ENCODE peak calls at places on chromosome 14, in nine cellular contexts. C is neural progenitor cell, O is progenitor cell of endocrine pancreas, E is A549, G is Calu3, P is lower lobe of right lung, N is HCT116, F is AG09309, S is hepatocyte. U is an unnamed sample.

GRCh38 chr14:41362134-41362533 is 244.5 kb upstream of the LRFN5 start:
- DNase-seq in N (no peak), E (no peak), C (no peak), F (no peak), O (no peak), S (no peak), G (no peak), P (no peak), U (no peak)

GRCh38 chr14:100287202-100287997 is 18.8 kb downstream of the SLC25A29 start:
- DNase-seq in N (no peak), O (no peak), F (no peak), G (no peak), S (no peak), C (no peak), E (no peak), P (no peak), U (no peak)

GRCh38 chr14:31897581-31898186 is 179.4 kb upstream of the ARHGAP5 start:
- DNase-seq in N (no peak), S (no peak), F (no peak), O (no peak), C (peak; percentile 38), P (no peak), G (no peak), E (no peak), U (no peak)

GRCh38 chr14:97277711-97278110 is 480.5 kb downstream of the VRK1 start:
- DNase-seq in O (no peak), E (no peak), G (no peak), C (peak; percentile 88), F (no peak), N (no peak), P (no peak), S (no peak), U (no peak)

GRCh38 chr14:35336171-35337073 is 44.2 kb downstream of the PSMA6 start:
- DNase-seq in N (no peak), P (peak; percentile 95), C (peak; percentile 59), F (no peak), O (no peak), E (peak; percentile 98), S (peak; percentile 83), G (peak; percentile 57), U (peak; percentile 41)

GRCh38 chr14:37796703-37797416 is 201.4 kb downstream of the TTC6 start:
- DNase-seq in O (no peak), N (no peak), S (no peak), C (no peak), P (no peak), E (no peak), G (peak; percentile 13), F (no peak), U (no peak)

GRCh38 chr14:99286761-99287160 is 14.8 kb upstream of the BCL11B start:
- DNase-seq in O (no peak), G (no peak), S (no peak), P (no peak), F (no peak), N (no peak), E (no peak), C (no peak), U (no peak)

GRCh38 chr14:90193925-90194324 is 62.4 kb upstream of the PSMC1 start:
- DNase-seq in O (no peak), F (no peak), P (no peak), E (peak; percentile 23), C (peak; percentile 31), S (no peak), G (peak; percentile 21), N (peak; percentile 22), U (no peak)

GRCh38 chr14:92724516-92725340 is 23.7 kb downstream of the LGMN start:
- DNase-seq in C (peak; percentile 30), F (no peak), N (no peak), E (peak; percentile 53), G (no peak), P (peak; percentile 53), O (no peak), S (peak; percentile 53), U (peak; percentile 6)

GRCh38 chr14:68846466-68846865 is 53.6 kb upstream of the ZFP36L1 start:
- DNase-seq in F (no peak), C (no peak), E (no peak), O (no peak), N (no peak), G (no peak), S (no peak), P (no peak), U (no peak)

GRCh38 chr14:89617471-89618291 is 200.6 kb upstream of the FOXN3 start:
- DNase-seq in G (no peak), F (peak; percentile 32), C (peak; percentile 60), E (no peak), N (no peak), O (no peak), S (peak; percentile 35), P (no peak), U (no peak)

GRCh38 chr14:72736791-72737559 is 156.9 kb downstream of the DPF3 start:
- DNase-seq in F (no peak), S (no peak), O (no peak), N (no peak), C (no peak), P (no peak), G (no peak), E (no peak), U (no peak)

GRCh38 chr14:23252006-23252405 is 14.3 kb downstream of the RNF212B start:
- DNase-seq in E (no peak), C (no peak), P (no peak), F (no peak), S (no peak), O (no peak), G (no peak), N (no peak), U (no peak)

GRCh38 chr14:75188520-75189267 is 12.3 kb upstream of the TMED10 start:
- DNase-seq in O (no peak), N (no peak), E (no peak), C (no peak), S (no peak), G (no peak), F (no peak), P (no peak), U (no peak)

GRCh38 chr14:63893701-63894458 is 41.1 kb downstream of the SYNE2 start:
- DNase-seq in O (no peak), G (no peak), N (no peak), C (peak; percentile 34), E (peak; percentile 45), P (no peak), F (peak; percentile 82), S (peak; percentile 38), U (peak; percentile 96)

GRCh38 chr14:21102472-21103164 is 1.8 kb downstream of the TMEM253 start:
- DNase-seq in F (no peak), N (no peak), S (no peak), P (no peak), O (no peak), C (peak; percentile 34), G (no peak), E (no peak), U (no peak)

DNA sequence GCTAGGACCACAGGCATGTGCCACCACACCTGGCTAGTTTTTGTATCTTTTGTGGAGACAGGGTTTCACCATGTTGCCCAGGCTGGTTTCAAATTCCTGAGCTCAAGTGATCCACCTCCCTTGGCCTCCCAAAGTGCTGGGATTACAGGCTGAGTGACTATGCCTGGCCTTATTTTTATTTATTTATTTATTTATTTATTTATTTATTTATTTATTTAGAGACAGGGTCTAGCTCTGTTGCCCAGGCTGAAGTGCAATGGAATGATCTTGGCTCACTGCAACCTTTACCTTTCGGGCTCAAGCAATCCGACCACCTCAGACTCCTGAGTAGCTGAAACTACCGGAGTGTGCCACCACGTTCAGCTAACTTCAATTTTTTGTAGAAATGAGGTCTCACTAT is 117.0 kb upstream of the MAX start:
- DNase-seq in E (no peak), O (no peak), P (no peak), N (no peak), S (no peak), G (no peak), C (no peak), F (no peak), U (no peak)
- TF ChIP-seq CTCF in E (no peak), O (no peak), P (no peak), N (no peak), S (no peak), G (no peak), C (no peak), F (no peak), U (no peak)

GRCh38 chr14:77151245-77151644 is 9.7 kb upstream of the ZDHHC22 start:
- DNase-seq in O (no peak), S (peak; percentile 32), C (peak; percentile 67), F (no peak), P (no peak), E (peak; percentile 25), G (peak; percentile 56), N (no peak), U (no peak)

GRCh38 chr14:77151918-77152588 is 10.5 kb upstream of the ZDHHC22 start:
- DNase-seq in S (no peak), E (peak; percentile 42), C (no peak), N (peak; percentile 28), F (no peak), P (no peak), G (no peak), O (no peak), U (no peak)

GRCh38 chr14:77145975-77146740 is 4.6 kb upstream of the ZDHHC22 start:
- DNase-seq in G (no peak), O (no peak), P (no peak), C (no peak), N (no peak), E (no peak), S (no peak), F (no peak), U (no peak)

GRCh38 chr14:77144412-77145115 is 3.0 kb upstream of the ZDHHC22 start:
- DNase-seq in F (no peak), P (no peak), N (no peak), E (no peak), C (no peak), O (no peak), S (no peak), G (no peak), U (no peak)

GRCh38 chr14:77148510-77149231 is 7.1 kb upstream of the ZDHHC22 start:
- DNase-seq in O (no peak), C (no peak), G (no peak), P (no peak), E (peak; percentile 37), N (no peak), F (no peak), S (no peak), U (no peak)
- TF ChIP-seq CTCF in O (no peak), C (no peak), G (no peak), P (no peak), E (no peak), N (no peak), F (no peak), S (no peak), U (no peak)

GRCh38 chr14:55721353-55721752 is 141.3 kb downstream of the KTN1 start:
- DNase-seq in G (peak; percentile 55), S (no peak), C (no peak), E (peak; percentile 26), O (no peak), P (no peak), N (peak; percentile 22), F (peak; percentile 95), U (peak; percentile 24)
- TF ChIP-seq CTCF in G (no peak), S (no peak), C (no peak), E (no peak), O (no peak), P (no peak), N (no peak), F (no peak), U (peak; percentile 6)

GRCh38 chr14:58772814-58773620 is 135.3 kb downstream of the DACT1 start:
- DNase-seq in S (peak; percentile 45), G (no peak), E (no peak), F (no peak), O (no peak), N (peak; percentile 12), C (peak; percentile 62), P (no peak), U (no peak)
- TF ChIP-seq CTCF in S (no peak), G (no peak), E (no peak), F (no peak), O (no peak), N (no peak), C (peak; percentile 25), P (no peak), U (no peak)

GRCh38 chr14:96090441-96091148 is 51.4 kb downstream of the C14orf132 start:
- DNase-seq in S (peak; percentile 70), E (no peak), N (no peak), O (no peak), F (no peak), C (no peak), G (no peak), P (no peak), U (no peak)
- TF ChIP-seq CTCF in S (no peak), E (no peak), N (no peak), O (no peak), F (no peak), C (no peak), G (no peak), P (no peak), U (no peak)

U was measured in retinal pigment epithelial cell.